ENCODE peak calls at places on chromosomes 12 and 14, in nine cellular contexts. One of them, this sample, is unnamed.

GRCh38 chr14:77988966-77989365 is 181.2 kb upstream of the NRXN3 start:
- DNase-seq in stimulated activated CD4-positive, alpha-beta T cell treated with anti-CD3 and anti-CD28 coated beads, Interleukin-1b, Interleukin-23, amount 100 ng/mL, for 24 hours: no peak
- DNase-seq in left colon: no peak
- DNase-seq in activated naive CD8-positive, alpha-beta T cell treated with anti-CD3 and anti-CD28 coated beads for 36 hours: no peak
- DNase-seq in activated CD4-positive, alpha-beta T cell treated with anti-CD3 and anti-CD28 coated beads for 24 hours: no peak
- DNase-seq in cardiac muscle cell: no peak
- DNase-seq in RPMI7951: peak
- DNase-seq in NCI-H774: no peak
- DNase-seq in T-cell: no peak
- DNase-seq in this sample: no peak

GRCh38 chr12:56377310-56377988 is 14.8 kb upstream of the APOF start:
- DNase-seq in stimulated activated CD4-positive, alpha-beta T cell treated with anti-CD3 and anti-CD28 coated beads, Interleukin-1b, Interleukin-23, amount 100 ng/mL, for 24 hours: no peak
- DNase-seq in left colon: no peak
- DNase-seq in activated naive CD8-positive, alpha-beta T cell treated with anti-CD3 and anti-CD28 coated beads for 36 hours: no peak
- DNase-seq in activated CD4-positive, alpha-beta T cell treated with anti-CD3 and anti-CD28 coated beads for 24 hours: no peak
- DNase-seq in cardiac muscle cell: no peak
- DNase-seq in RPMI7951: peak
- DNase-seq in NCI-H774: no peak
- DNase-seq in T-cell: no peak
- DNase-seq in this sample: no peak

GRCh38 chr12:45299132-45299692 is 83.3 kb downstream of the ANO6 start:
- DNase-seq in stimulated activated CD4-positive, alpha-beta T cell treated with anti-CD3 and anti-CD28 coated beads, Interleukin-1b, Interleukin-23, amount 100 ng/mL, for 24 hours: no peak
- DNase-seq in left colon: no peak
- DNase-seq in activated naive CD8-positive, alpha-beta T cell treated with anti-CD3 and anti-CD28 coated beads for 36 hours: no peak
- DNase-seq in activated CD4-positive, alpha-beta T cell treated with anti-CD3 and anti-CD28 coated beads for 24 hours: no peak
- DNase-seq in cardiac muscle cell: no peak
- DNase-seq in RPMI7951: peak
- DNase-seq in NCI-H774: peak
- DNase-seq in T-cell: no peak
- DNase-seq in this sample: no peak

GRCh38 chr14:60945984-60946383 is 34.9 kb downstream of the TRMT5 start:
- DNase-seq in stimulated activated CD4-positive, alpha-beta T cell treated with anti-CD3 and anti-CD28 coated beads, Interleukin-1b, Interleukin-23, amount 100 ng/mL, for 24 hours: no peak
- DNase-seq in left colon: no peak
- DNase-seq in activated naive CD8-positive, alpha-beta T cell treated with anti-CD3 and anti-CD28 coated beads for 36 hours: no peak
- DNase-seq in activated CD4-positive, alpha-beta T cell treated with anti-CD3 and anti-CD28 coated beads for 24 hours: no peak
- DNase-seq in cardiac muscle cell: no peak
- DNase-seq in RPMI7951: no peak
- DNase-seq in NCI-H774: no peak
- DNase-seq in T-cell: no peak
- DNase-seq in this sample: no peak

GRCh38 chr14:31950331-31950730 is 126.8 kb upstream of the ARHGAP5 start:
- DNase-seq in stimulated activated CD4-positive, alpha-beta T cell treated with anti-CD3 and anti-CD28 coated beads, Interleukin-1b, Interleukin-23, amount 100 ng/mL, for 24 hours: no peak
- DNase-seq in left colon: no peak
- DNase-seq in activated naive CD8-positive, alpha-beta T cell treated with anti-CD3 and anti-CD28 coated beads for 36 hours: no peak
- DNase-seq in activated CD4-positive, alpha-beta T cell treated with anti-CD3 and anti-CD28 coated beads for 24 hours: no peak
- DNase-seq in cardiac muscle cell: no peak
- DNase-seq in RPMI7951: no peak
- DNase-seq in NCI-H774: no peak
- DNase-seq in T-cell: no peak
- DNase-seq in this sample: no peak

GRCh38 chr12:1350934-1351240 is 243.5 kb downstream of the FBXL14 start:
- DNase-seq in stimulated activated CD4-positive, alpha-beta T cell treated with anti-CD3 and anti-CD28 coated beads, Interleukin-1b, Interleukin-23, amount 100 ng/mL, for 24 hours: no peak
- DNase-seq in left colon: no peak
- DNase-seq in activated naive CD8-positive, alpha-beta T cell treated with anti-CD3 and anti-CD28 coated beads for 36 hours: no peak
- DNase-seq in activated CD4-positive, alpha-beta T cell treated with anti-CD3 and anti-CD28 coated beads for 24 hours: no peak
- DNase-seq in cardiac muscle cell: no peak
- DNase-seq in RPMI7951: no peak
- DNase-seq in NCI-H774: no peak
- DNase-seq in T-cell: no peak
- DNase-seq in this sample: no peak

GRCh38 chr14:63752449-63753169 is 24.7 kb upstream of the SGPP1 start:
- DNase-seq in stimulated activated CD4-positive, alpha-beta T cell treated with anti-CD3 and anti-CD28 coated beads, Interleukin-1b, Interleukin-23, amount 100 ng/mL, for 24 hours: no peak
- DNase-seq in left colon: peak
- DNase-seq in activated naive CD8-positive, alpha-beta T cell treated with anti-CD3 and anti-CD28 coated beads for 36 hours: no peak
- DNase-seq in activated CD4-positive, alpha-beta T cell treated with anti-CD3 and anti-CD28 coated beads for 24 hours: no peak
- DNase-seq in cardiac muscle cell: no peak
- DNase-seq in RPMI7951: peak
- DNase-seq in NCI-H774: no peak
- DNase-seq in T-cell: no peak
- DNase-seq in this sample: no peak

GRCh38 chr14:63078606-63079005 is 33.3 kb upstream of the KCNH5 start:
- DNase-seq in stimulated activated CD4-positive, alpha-beta T cell treated with anti-CD3 and anti-CD28 coated beads, Interleukin-1b, Interleukin-23, amount 100 ng/mL, for 24 hours: no peak
- DNase-seq in left colon: no peak
- DNase-seq in activated naive CD8-positive, alpha-beta T cell treated with anti-CD3 and anti-CD28 coated beads for 36 hours: no peak
- DNase-seq in activated CD4-positive, alpha-beta T cell treated with anti-CD3 and anti-CD28 coated beads for 24 hours: no peak
- DNase-seq in cardiac muscle cell: no peak
- DNase-seq in RPMI7951: no peak
- DNase-seq in NCI-H774: no peak
- DNase-seq in T-cell: no peak
- DNase-seq in this sample: no peak

GRCh38 chr12:71164166-71164876 is 6.5 kb upstream of the TSPAN8 start:
- DNase-seq in stimulated activated CD4-positive, alpha-beta T cell treated with anti-CD3 and anti-CD28 coated beads, Interleukin-1b, Interleukin-23, amount 100 ng/mL, for 24 hours: no peak
- DNase-seq in left colon: no peak
- DNase-seq in activated naive CD8-positive, alpha-beta T cell treated with anti-CD3 and anti-CD28 coated beads for 36 hours: no peak
- DNase-seq in activated CD4-positive, alpha-beta T cell treated with anti-CD3 and anti-CD28 coated beads for 24 hours: no peak
- DNase-seq in cardiac muscle cell: no peak
- DNase-seq in RPMI7951: no peak
- DNase-seq in NCI-H774: no peak
- DNase-seq in T-cell: no peak
- DNase-seq in this sample: no peak

GRCh38 chr14:71165121-71165574 is 257.9 kb downstream of the PCNX1 start:
- DNase-seq in stimulated activated CD4-positive, alpha-beta T cell treated with anti-CD3 and anti-CD28 coated beads, Interleukin-1b, Interleukin-23, amount 100 ng/mL, for 24 hours: no peak
- DNase-seq in left colon: peak
- DNase-seq in activated naive CD8-positive, alpha-beta T cell treated with anti-CD3 and anti-CD28 coated beads for 36 hours: no peak
- DNase-seq in activated CD4-positive, alpha-beta T cell treated with anti-CD3 and anti-CD28 coated beads for 24 hours: no peak
- DNase-seq in cardiac muscle cell: peak
- DNase-seq in RPMI7951: peak
- DNase-seq in NCI-H774: no peak
- DNase-seq in T-cell: no peak
- DNase-seq in this sample: no peak

GRCh38 chr12:78189656-78190055 is 359.0 kb downstream of the NAV3 start:
- DNase-seq in stimulated activated CD4-positive, alpha-beta T cell treated with anti-CD3 and anti-CD28 coated beads, Interleukin-1b, Interleukin-23, amount 100 ng/mL, for 24 hours: no peak
- DNase-seq in left colon: no peak
- DNase-seq in activated naive CD8-positive, alpha-beta T cell treated with anti-CD3 and anti-CD28 coated beads for 36 hours: no peak
- DNase-seq in activated CD4-positive, alpha-beta T cell treated with anti-CD3 and anti-CD28 coated beads for 24 hours: no peak
- DNase-seq in cardiac muscle cell: no peak
- DNase-seq in RPMI7951: no peak
- DNase-seq in NCI-H774: no peak
- DNase-seq in T-cell: no peak
- DNase-seq in this sample: no peak

GRCh38 chr14:95763875-95764274 is 50.0 kb upstream of the TCL1A start:
- DNase-seq in stimulated activated CD4-positive, alpha-beta T cell treated with anti-CD3 and anti-CD28 coated beads, Interleukin-1b, Interleukin-23, amount 100 ng/mL, for 24 hours: no peak
- DNase-seq in left colon: no peak
- DNase-seq in activated naive CD8-positive, alpha-beta T cell treated with anti-CD3 and anti-CD28 coated beads for 36 hours: no peak
- DNase-seq in activated CD4-positive, alpha-beta T cell treated with anti-CD3 and anti-CD28 coated beads for 24 hours: no peak
- DNase-seq in cardiac muscle cell: no peak
- DNase-seq in RPMI7951: no peak
- DNase-seq in NCI-H774: no peak
- DNase-seq in T-cell: no peak
- DNase-seq in this sample: no peak

GRCh38 chr12:19683178-19683927 is 244.1 kb downstream of the AEBP2 start:
- DNase-seq in stimulated activated CD4-positive, alpha-beta T cell treated with anti-CD3 and anti-CD28 coated beads, Interleukin-1b, Interleukin-23, amount 100 ng/mL, for 24 hours: no peak
- DNase-seq in left colon: no peak
- DNase-seq in activated naive CD8-positive, alpha-beta T cell treated with anti-CD3 and anti-CD28 coated beads for 36 hours: no peak
- DNase-seq in activated CD4-positive, alpha-beta T cell treated with anti-CD3 and anti-CD28 coated beads for 24 hours: no peak
- DNase-seq in cardiac muscle cell: no peak
- DNase-seq in RPMI7951: peak
- DNase-seq in NCI-H774: no peak
- DNase-seq in T-cell: no peak
- DNase-seq in this sample: no peak

GRCh38 chr12:72230589-72230988 is 41.6 kb upstream of the TRHDE start:
- DNase-seq in stimulated activated CD4-positive, alpha-beta T cell treated with anti-CD3 and anti-CD28 coated beads, Interleukin-1b, Interleukin-23, amount 100 ng/mL, for 24 hours: no peak
- DNase-seq in left colon: no peak
- DNase-seq in activated naive CD8-positive, alpha-beta T cell treated with anti-CD3 and anti-CD28 coated beads for 36 hours: no peak
- DNase-seq in activated CD4-positive, alpha-beta T cell treated with anti-CD3 and anti-CD28 coated beads for 24 hours: no peak
- DNase-seq in cardiac muscle cell: peak
- DNase-seq in RPMI7951: no peak
- DNase-seq in NCI-H774: no peak
- DNase-seq in T-cell: no peak
- DNase-seq in this sample: no peak

GRCh38 chr12:59408431-59408830 is 187.4 kb upstream of the SLC16A7 start:
- DNase-seq in stimulated activated CD4-positive, alpha-beta T cell treated with anti-CD3 and anti-CD28 coated beads, Interleukin-1b, Interleukin-23, amount 100 ng/mL, for 24 hours: no peak
- DNase-seq in left colon: no peak
- DNase-seq in activated naive CD8-positive, alpha-beta T cell treated with anti-CD3 and anti-CD28 coated beads for 36 hours: no peak
- DNase-seq in activated CD4-positive, alpha-beta T cell treated with anti-CD3 and anti-CD28 coated beads for 24 hours: no peak
- DNase-seq in cardiac muscle cell: no peak
- DNase-seq in RPMI7951: peak
- DNase-seq in NCI-H774: no peak
- DNase-seq in T-cell: no peak
- DNase-seq in this sample: no peak

GRCh38 chr12:94643585-94643984 is 6.8 kb downstream of the TMCC3 start:
- DNase-seq in stimulated activated CD4-positive, alpha-beta T cell treated with anti-CD3 and anti-CD28 coated beads, Interleukin-1b, Interleukin-23, amount 100 ng/mL, for 24 hours: no peak
- DNase-seq in left colon: no peak
- DNase-seq in activated naive CD8-positive, alpha-beta T cell treated with anti-CD3 and anti-CD28 coated beads for 36 hours: no peak
- DNase-seq in activated CD4-positive, alpha-beta T cell treated with anti-CD3 and anti-CD28 coated beads for 24 hours: no peak
- DNase-seq in cardiac muscle cell: no peak
- DNase-seq in RPMI7951: no peak
- DNase-seq in NCI-H774: no peak
- DNase-seq in T-cell: no peak
- DNase-seq in this sample: no peak

GRCh38 chr14:63039800-63040380 is 5.4 kb downstream of the KCNH5 start:
- DNase-seq in stimulated activated CD4-positive, alpha-beta T cell treated with anti-CD3 and anti-CD28 coated beads, Interleukin-1b, Interleukin-23, amount 100 ng/mL, for 24 hours: no peak
- DNase-seq in left colon: no peak
- DNase-seq in activated naive CD8-positive, alpha-beta T cell treated with anti-CD3 and anti-CD28 coated beads for 36 hours: no peak
- DNase-seq in activated CD4-positive, alpha-beta T cell treated with anti-CD3 and anti-CD28 coated beads for 24 hours: no peak
- DNase-seq in cardiac muscle cell: peak
- DNase-seq in RPMI7951: peak
- DNase-seq in NCI-H774: no peak
- DNase-seq in T-cell: no peak
- DNase-seq in this sample: no peak